ENCODE peak calls at places on chromosomes 6 and 20, in six cellular contexts. X, J, M, A, L and E are unnamed samples.
A peak's percentile ranks its signal among the peaks of the same experiment; 100 is the strongest.

GRCh38 chr20:38534756-38535155 is 46.2 kb upstream of the ADIG start:
- DNase-seq in X (no peak), J (no peak), M (no peak), A (no peak), L (no peak), E (no peak)

GRCh38 chr20:34983995-34984735 is 28.5 kb downstream of the MYH7B start:
- DNase-seq in X (no peak), J (no peak), M (no peak), A (no peak), L (no peak), E (peak; percentile 75)

GRCh38 chr6:163986313-163986712 is 571.8 kb downstream of the QKI start:
- DNase-seq in X (no peak), J (peak; percentile 24), M (no peak), A (no peak), L (no peak), E (no peak)

GRCh38 chr6:89559487-89559886 is 79.1 kb downstream of the LYRM2 start:
- DNase-seq in X (no peak), J (no peak), M (no peak), A (no peak), L (no peak), E (peak; percentile 41)

GRCh38 chr6:13248053-13248452 is 80.3 kb downstream of the TBC1D7 start:
- DNase-seq in X (peak; percentile 35), J (no peak), M (no peak), A (no peak), L (no peak), E (peak; percentile 85)

GRCh38 chr20:38840053-38840893 is 34.8 kb downstream of the PPP1R16B start:
- DNase-seq in X (no peak), J (no peak), M (peak; percentile 76), A (no peak), L (no peak), E (no peak)

GRCh38 chr20:5718896-5719595 is 31.2 kb upstream of the SHLD1 start:
- DNase-seq in X (no peak), J (no peak), M (no peak), A (no peak), L (no peak), E (no peak)

GRCh38 chr20:48686238-48687096 is 141.3 kb downstream of the PREX1 start:
- DNase-seq in X (peak; percentile 93), J (no peak), M (no peak), A (no peak), L (no peak), E (peak; percentile 83)

GRCh38 chr6:154458565-154459475 is 51.7 kb downstream of the CNKSR3 start:
- DNase-seq in X (peak; percentile 82), J (no peak), M (no peak), A (no peak), L (no peak), E (peak; percentile 24)

GRCh38 chr20:24911461-24911860 is 37.6 kb upstream of the CST7 start:
- DNase-seq in X (peak; percentile 35), J (no peak), M (no peak), A (no peak), L (peak; percentile 60), E (no peak)

GRCh38 chr6:142764306-142764705 is 180.7 kb downstream of the HIVEP2 start:
- DNase-seq in X (no peak), J (no peak), M (no peak), A (no peak), L (no peak), E (peak; percentile 13)

GRCh38 chr6:40176117-40176516 is 241.9 kb upstream of the MOCS1 start:
- DNase-seq in X (no peak), J (no peak), M (no peak), A (no peak), L (no peak), E (no peak)

GRCh38 chr6:146028250-146028789 is 542 bp upstream of the GRM1 start:
- DNase-seq in X (peak; percentile 55), J (peak; percentile 73), M (peak; percentile 74), A (peak; percentile 1), L (no peak), E (peak; percentile 45)

GRCh38 chr6:63478751-63479150 is 93.5 kb upstream of the LOC128125822 start:
- DNase-seq in X (no peak), J (no peak), M (no peak), A (no peak), L (no peak), E (no peak)

GRCh38 chr20:10632681-10633509 is 40.9 kb downstream of the JAG1 start:
- DNase-seq in X (no peak), J (no peak), M (no peak), A (no peak), L (no peak), E (no peak)

GRCh38 chr6:77455271-77455670 is 8.0 kb downstream of the HTR1B start:
- DNase-seq in X (no peak), J (no peak), M (no peak), A (no peak), L (no peak), E (no peak)

GRCh38 chr6:70312165-70312564 is 9.3 kb upstream of the COL9A1 start:
- DNase-seq in X (no peak), J (no peak), M (no peak), A (peak; percentile 77), L (no peak), E (peak; percentile 93)

GRCh38 chr6:16950825-16951495 is 150.9 kb upstream of the STMND1 start:
- DNase-seq in X (no peak), J (no peak), M (no peak), A (no peak), L (no peak), E (no peak)

GRCh38 chr6:145656128-145656527 is 79.2 kb downstream of the EPM2A start:
- DNase-seq in X (no peak), J (no peak), M (no peak), A (no peak), L (no peak), E (no peak)

GRCh38 chr6:40695750-40696415 is 108.7 kb upstream of the LRFN2 start:
- DNase-seq in X (no peak), J (peak; percentile 33), M (no peak), A (no peak), L (no peak), E (no peak)

GRCh38 chr6:126030045-126030444 is 43.7 kb downstream of the TRMT11 start:
- DNase-seq in X (no peak), J (no peak), M (no peak), A (no peak), L (no peak), E (no peak)

DNA sequence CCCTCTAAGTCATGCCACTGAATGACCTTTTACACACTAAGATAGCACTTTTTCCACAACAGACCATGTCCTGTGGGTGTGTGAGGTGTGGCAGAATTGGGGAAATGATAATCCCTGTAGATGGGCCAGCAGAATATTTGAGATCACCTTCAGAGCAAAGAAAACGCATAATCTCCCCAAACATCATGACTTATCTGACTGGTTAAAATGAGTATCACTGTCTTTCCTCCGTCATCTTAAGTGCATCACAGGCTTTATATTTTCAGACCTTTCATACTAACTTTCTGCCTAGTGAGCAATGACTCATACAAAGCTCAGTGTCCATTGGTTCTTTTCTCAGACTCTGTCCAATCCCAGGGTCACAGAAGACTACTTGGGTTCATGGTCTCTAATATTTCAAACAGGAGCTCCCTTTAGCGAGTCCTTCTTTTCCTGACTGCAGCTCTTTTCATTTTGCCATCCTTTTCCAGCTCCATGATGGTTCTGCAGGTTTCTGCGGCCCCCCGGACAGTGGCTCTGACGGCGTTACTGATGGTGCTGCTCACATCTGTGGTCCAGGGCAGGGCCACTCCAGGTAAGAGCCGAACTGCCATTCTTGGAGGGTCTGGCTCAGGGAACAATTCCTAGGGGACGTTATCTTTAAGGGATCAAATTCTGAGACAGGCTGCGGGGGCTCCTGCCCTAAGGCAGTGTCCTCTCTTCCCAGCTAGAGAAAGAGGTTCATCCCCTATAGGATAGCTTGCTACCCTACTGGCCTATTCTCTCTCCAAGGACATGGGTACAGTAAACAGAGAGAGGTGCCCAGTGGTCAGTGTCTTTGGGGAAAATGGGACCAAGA is at the start of gene HLA-DPB1:
- DNase-seq in X (peak; percentile 50), J (no peak), M (no peak), A (no peak), L (no peak), E (peak; percentile 48)
- H3K4me1 ChIP-seq in X (no peaks in the 10 kb centered on the region), J (peaks cover 8% of the 10 kb centered on the region), M (peaks cover 6% of the 10 kb centered on the region), A (no peaks in the 10 kb centered on the region), L (peaks cover 2% of the 10 kb centered on the region), E (no peaks in the 10 kb centered on the region)

DNA sequence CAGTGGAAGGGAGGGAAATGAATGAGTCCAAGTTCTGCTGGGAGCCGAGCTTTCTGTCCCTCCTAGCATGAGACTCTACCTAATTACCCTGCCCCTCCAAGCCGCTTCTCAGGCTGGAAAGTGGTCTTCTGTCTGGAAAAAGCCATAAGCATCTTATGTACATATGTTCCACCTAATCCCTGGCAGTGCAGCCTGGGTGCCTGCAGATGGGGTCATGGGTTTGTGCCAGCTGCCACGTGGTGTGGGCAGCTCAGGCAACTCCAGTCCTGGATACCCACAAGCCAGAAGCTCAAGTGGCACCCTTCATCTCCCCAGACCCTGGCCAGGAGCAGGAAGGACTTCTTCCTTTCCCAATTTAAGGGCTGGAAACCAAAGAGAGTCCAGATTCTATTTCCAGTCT is 253.1 kb downstream of the LY86 start:
- DNase-seq in X (no peak), J (peak; percentile 68), M (no peak), A (no peak), L (no peak), E (no peak)
- H3K4me3 ChIP-seq in X (no peak overlapping the region), J (no peak overlapping the region), M (no peak overlapping the region), A (no peak overlapping the region), L (no peak overlapping the region), E (no peak overlapping the region)

DNA sequence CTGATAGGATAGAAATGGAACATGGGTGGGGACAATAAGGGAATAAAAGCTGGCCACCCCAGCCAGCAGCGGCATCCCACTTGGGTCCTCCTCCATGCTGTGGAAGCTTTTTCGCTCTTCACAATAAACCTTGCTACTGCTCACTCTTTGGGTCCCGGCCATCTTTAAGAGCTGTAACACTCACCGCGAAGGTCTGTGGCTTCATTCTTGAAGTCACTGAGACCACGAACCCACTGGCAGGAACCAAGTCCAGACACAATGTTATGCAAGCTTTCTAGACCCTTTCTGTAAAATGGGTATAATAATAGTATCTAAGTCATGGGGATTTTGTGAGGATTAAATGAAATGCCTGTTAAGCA is 48.9 kb upstream of the EZR start:
- DNase-seq in X (no peak), J (no peak), M (no peak), A (no peak), L (no peak), E (no peak)
- H3K27me3 ChIP-seq in X (no peaks in the 10 kb centered on the region), J (no peaks in the 10 kb centered on the region), M (no peaks in the 10 kb centered on the region), A (no peaks in the 10 kb centered on the region), L (no peaks in the 10 kb centered on the region), E (no peaks in the 10 kb centered on the region)

DNA sequence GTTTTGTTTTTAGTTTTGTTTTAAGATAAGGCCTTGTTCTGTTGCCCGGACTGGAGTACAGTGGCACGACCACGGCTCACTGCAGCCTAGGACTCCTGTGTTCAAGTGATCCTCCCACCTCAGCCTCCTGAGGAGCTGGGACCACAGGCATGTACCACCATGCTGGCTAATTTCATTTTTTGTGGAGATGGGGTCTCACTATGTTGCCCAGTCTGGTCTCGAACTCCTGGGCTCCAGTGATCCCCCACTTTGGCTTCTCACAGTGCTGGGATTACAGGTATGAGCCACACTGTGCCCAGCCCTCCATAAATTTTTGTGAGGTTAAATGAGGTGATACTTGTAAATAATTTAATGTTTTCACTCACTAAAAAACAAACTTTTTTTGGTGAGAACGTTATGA is 76.6 kb downstream of the ARID1B start:
- DNase-seq in X (no peak), J (no peak), M (no peak), A (no peak), L (no peak), E (no peak)
- H3K4me1 ChIP-seq in X (peaks cover 41% of the 10 kb centered on the region), J (peaks cover 34% of the 10 kb centered on the region), M (peaks cover 8% of the 10 kb centered on the region), A (no peaks in the 10 kb centered on the region), L (peaks cover 70% of the 10 kb centered on the region), E (peaks cover 13% of the 10 kb centered on the region)